ENCODE peak calls at places on chromosomes 7 and 10, in seven cellular contexts. One of them, this sample, is unnamed.

GRCh38 chr10:88473989-88474883 is 108.9 kb downstream of the RNLS start:
- DNase-seq in right atrium auricular region: no peak
- DNase-seq in NCI-H524: peak; percentile 44
- DNase-seq in ovary: no peak
- DNase-seq in activated T-cell treated with anti-CD3 and anti-CD28 coated beads for 1 hour: no peak
- DNase-seq in CD4-positive, CD25-positive, alpha-beta regulatory T cell: no peak
- DNase-seq in Right ventricle myocardium superior: no peak
- DNase-seq in this sample: no peak

GRCh38 chr7:121798076-121798475 is 74.9 kb upstream of the PTPRZ1 start:
- DNase-seq in right atrium auricular region: no peak
- DNase-seq in NCI-H524: no peak
- DNase-seq in ovary: no peak
- DNase-seq in activated T-cell treated with anti-CD3 and anti-CD28 coated beads for 1 hour: no peak
- DNase-seq in CD4-positive, CD25-positive, alpha-beta regulatory T cell: no peak
- DNase-seq in Right ventricle myocardium superior: no peak
- DNase-seq in this sample: no peak

GRCh38 chr10:4291995-4292394 is 507.0 kb upstream of the KLF6 start:
- DNase-seq in right atrium auricular region: no peak
- DNase-seq in NCI-H524: no peak
- DNase-seq in ovary: no peak
- DNase-seq in activated T-cell treated with anti-CD3 and anti-CD28 coated beads for 1 hour: no peak
- DNase-seq in CD4-positive, CD25-positive, alpha-beta regulatory T cell: no peak
- DNase-seq in Right ventricle myocardium superior: peak; percentile 51
- DNase-seq in this sample: no peak

GRCh38 chr7:137694405-137694804 is 152.4 kb downstream of the DGKI start:
- DNase-seq in right atrium auricular region: no peak
- DNase-seq in NCI-H524: peak; percentile 82
- DNase-seq in ovary: no peak
- DNase-seq in activated T-cell treated with anti-CD3 and anti-CD28 coated beads for 1 hour: no peak
- DNase-seq in CD4-positive, CD25-positive, alpha-beta regulatory T cell: no peak
- DNase-seq in Right ventricle myocardium superior: no peak
- DNase-seq in this sample: peak; percentile 43

GRCh38 chr7:115789901-115790300 is 240.7 kb downstream of the TFEC start:
- DNase-seq in right atrium auricular region: no peak
- DNase-seq in NCI-H524: no peak
- DNase-seq in ovary: peak; percentile 10
- DNase-seq in activated T-cell treated with anti-CD3 and anti-CD28 coated beads for 1 hour: no peak
- DNase-seq in CD4-positive, CD25-positive, alpha-beta regulatory T cell: no peak
- DNase-seq in Right ventricle myocardium superior: peak; percentile 33
- DNase-seq in this sample: no peak

GRCh38 chr7:135977020-135977741 is at the start of gene MTPN:
- DNase-seq in right atrium auricular region: peak; percentile 99
- DNase-seq in NCI-H524: peak; percentile 96
- DNase-seq in ovary: peak; percentile 99
- DNase-seq in activated T-cell treated with anti-CD3 and anti-CD28 coated beads for 1 hour: peak; percentile 96
- DNase-seq in CD4-positive, CD25-positive, alpha-beta regulatory T cell: peak; percentile 96
- DNase-seq in Right ventricle myocardium superior: peak; percentile 100
- DNase-seq in this sample: peak; percentile 91

GRCh38 chr10:97770265-97770664 is 1.5 kb downstream of the SFRP5 start:
- DNase-seq in right atrium auricular region: no peak
- DNase-seq in NCI-H524: no peak
- DNase-seq in ovary: no peak
- DNase-seq in activated T-cell treated with anti-CD3 and anti-CD28 coated beads for 1 hour: no peak
- DNase-seq in CD4-positive, CD25-positive, alpha-beta regulatory T cell: no peak
- DNase-seq in Right ventricle myocardium superior: peak; percentile 20
- DNase-seq in this sample: no peak

GRCh38 chr10:114724295-114724694 is 66.2 kb upstream of the ABLIM1 start:
- DNase-seq in right atrium auricular region: no peak
- DNase-seq in NCI-H524: no peak
- DNase-seq in ovary: no peak
- DNase-seq in activated T-cell treated with anti-CD3 and anti-CD28 coated beads for 1 hour: no peak
- DNase-seq in CD4-positive, CD25-positive, alpha-beta regulatory T cell: no peak
- DNase-seq in Right ventricle myocardium superior: no peak
- DNase-seq in this sample: no peak

GRCh38 chr7:2116903-2117680 is 115.7 kb downstream of the MAD1L1 start:
- DNase-seq in right atrium auricular region: no peak
- DNase-seq in NCI-H524: no peak
- DNase-seq in ovary: peak; percentile 79
- DNase-seq in activated T-cell treated with anti-CD3 and anti-CD28 coated beads for 1 hour: no peak
- DNase-seq in CD4-positive, CD25-positive, alpha-beta regulatory T cell: no peak
- DNase-seq in Right ventricle myocardium superior: peak; percentile 87
- DNase-seq in this sample: no peak

GRCh38 chr7:43458330-43458729 is 124.6 kb upstream of the STK17A start:
- DNase-seq in right atrium auricular region: no peak
- DNase-seq in NCI-H524: no peak
- DNase-seq in ovary: no peak
- DNase-seq in activated T-cell treated with anti-CD3 and anti-CD28 coated beads for 1 hour: no peak
- DNase-seq in CD4-positive, CD25-positive, alpha-beta regulatory T cell: no peak
- DNase-seq in Right ventricle myocardium superior: no peak
- DNase-seq in this sample: no peak

GRCh38 chr10:122435212-122435827 is 19.1 kb upstream of the ARMS2 start:
- DNase-seq in right atrium auricular region: no peak
- DNase-seq in NCI-H524: peak; percentile 13
- DNase-seq in ovary: no peak
- DNase-seq in activated T-cell treated with anti-CD3 and anti-CD28 coated beads for 1 hour: no peak
- DNase-seq in CD4-positive, CD25-positive, alpha-beta regulatory T cell: peak; percentile 69
- DNase-seq in Right ventricle myocardium superior: no peak
- DNase-seq in this sample: peak; percentile 35

GRCh38 chr7:27739301-27739913 is 555 bp upstream of the TAX1BP1 start:
- DNase-seq in right atrium auricular region: peak; percentile 64
- DNase-seq in NCI-H524: peak; percentile 57
- DNase-seq in ovary: no peak
- DNase-seq in activated T-cell treated with anti-CD3 and anti-CD28 coated beads for 1 hour: no peak
- DNase-seq in CD4-positive, CD25-positive, alpha-beta regulatory T cell: no peak
- DNase-seq in Right ventricle myocardium superior: no peak
- DNase-seq in this sample: peak; percentile 84

GRCh38 chr10:60809157-60809556 is 30.9 kb downstream of the CDK1 start:
- DNase-seq in right atrium auricular region: no peak
- DNase-seq in NCI-H524: no peak
- DNase-seq in ovary: no peak
- DNase-seq in activated T-cell treated with anti-CD3 and anti-CD28 coated beads for 1 hour: no peak
- DNase-seq in CD4-positive, CD25-positive, alpha-beta regulatory T cell: no peak
- DNase-seq in Right ventricle myocardium superior: no peak
- DNase-seq in this sample: no peak

GRCh38 chr7:118312051-118312450 is 87.5 kb downstream of the ANKRD7 start:
- DNase-seq in right atrium auricular region: no peak
- DNase-seq in NCI-H524: no peak
- DNase-seq in ovary: no peak
- DNase-seq in activated T-cell treated with anti-CD3 and anti-CD28 coated beads for 1 hour: no peak
- DNase-seq in CD4-positive, CD25-positive, alpha-beta regulatory T cell: no peak
- DNase-seq in Right ventricle myocardium superior: no peak
- DNase-seq in this sample: peak; percentile 60

GRCh38 chr10:43707755-43708154 is 59.1 kb upstream of the ZNF32 start:
- DNase-seq in right atrium auricular region: peak; percentile 58
- DNase-seq in NCI-H524: no peak
- DNase-seq in ovary: no peak
- DNase-seq in activated T-cell treated with anti-CD3 and anti-CD28 coated beads for 1 hour: no peak
- DNase-seq in CD4-positive, CD25-positive, alpha-beta regulatory T cell: no peak
- DNase-seq in Right ventricle myocardium superior: peak; percentile 57
- DNase-seq in this sample: peak; percentile 12

GRCh38 chr10:31866118-31866670 is 62.4 kb downstream of the ARHGAP12 start:
- DNase-seq in right atrium auricular region: no peak
- DNase-seq in NCI-H524: no peak
- DNase-seq in ovary: no peak
- DNase-seq in activated T-cell treated with anti-CD3 and anti-CD28 coated beads for 1 hour: no peak
- DNase-seq in CD4-positive, CD25-positive, alpha-beta regulatory T cell: no peak
- DNase-seq in Right ventricle myocardium superior: no peak
- DNase-seq in this sample: no peak

GRCh38 chr10:48284002-48284546 is 9.6 kb upstream of the FRMPD2 start:
- DNase-seq in right atrium auricular region: no peak
- DNase-seq in NCI-H524: no peak
- DNase-seq in ovary: no peak
- DNase-seq in activated T-cell treated with anti-CD3 and anti-CD28 coated beads for 1 hour: no peak
- DNase-seq in CD4-positive, CD25-positive, alpha-beta regulatory T cell: no peak
- DNase-seq in Right ventricle myocardium superior: no peak
- DNase-seq in this sample: no peak

GRCh38 chr7:127758105-127758504 is 106.1 kb downstream of the SND1 start:
- DNase-seq in right atrium auricular region: no peak
- DNase-seq in NCI-H524: peak; percentile 24
- DNase-seq in ovary: no peak
- DNase-seq in activated T-cell treated with anti-CD3 and anti-CD28 coated beads for 1 hour: no peak
- DNase-seq in CD4-positive, CD25-positive, alpha-beta regulatory T cell: no peak
- DNase-seq in Right ventricle myocardium superior: no peak
- DNase-seq in this sample: no peak

GRCh38 chr10:124680675-124681074 is 63.5 kb downstream of the FAM53B start:
- DNase-seq in right atrium auricular region: peak; percentile 78
- DNase-seq in NCI-H524: no peak
- DNase-seq in ovary: no peak
- DNase-seq in activated T-cell treated with anti-CD3 and anti-CD28 coated beads for 1 hour: no peak
- DNase-seq in CD4-positive, CD25-positive, alpha-beta regulatory T cell: no peak
- DNase-seq in Right ventricle myocardium superior: peak; percentile 74
- DNase-seq in this sample: no peak

GRCh38 chr10:3774814-3775670 is 10.0 kb downstream of the KLF6 start:
- DNase-seq in right atrium auricular region: no peak
- DNase-seq in NCI-H524: no peak
- DNase-seq in ovary: no peak
- DNase-seq in activated T-cell treated with anti-CD3 and anti-CD28 coated beads for 1 hour: no peak
- DNase-seq in CD4-positive, CD25-positive, alpha-beta regulatory T cell: no peak
- DNase-seq in Right ventricle myocardium superior: peak; percentile 49
- DNase-seq in this sample: no peak

GRCh38 chr7:41921453-41921912 is 218.6 kb upstream of the INHBA start:
- DNase-seq in right atrium auricular region: no peak
- DNase-seq in NCI-H524: no peak
- DNase-seq in ovary: no peak
- DNase-seq in activated T-cell treated with anti-CD3 and anti-CD28 coated beads for 1 hour: no peak
- DNase-seq in CD4-positive, CD25-positive, alpha-beta regulatory T cell: no peak
- DNase-seq in Right ventricle myocardium superior: no peak
- DNase-seq in this sample: no peak

GRCh38 chr7:34165466-34165865 is 260.1 kb downstream of the BMPER start:
- DNase-seq in right atrium auricular region: no peak
- DNase-seq in NCI-H524: no peak
- DNase-seq in ovary: no peak
- DNase-seq in activated T-cell treated with anti-CD3 and anti-CD28 coated beads for 1 hour: no peak
- DNase-seq in CD4-positive, CD25-positive, alpha-beta regulatory T cell: no peak
- DNase-seq in Right ventricle myocardium superior: no peak
- DNase-seq in this sample: no peak

GRCh38 chr10:116039604-116040003 is 233.4 kb downstream of the GFRA1 start:
- DNase-seq in right atrium auricular region: no peak
- DNase-seq in NCI-H524: no peak
- DNase-seq in ovary: no peak
- DNase-seq in activated T-cell treated with anti-CD3 and anti-CD28 coated beads for 1 hour: no peak
- DNase-seq in CD4-positive, CD25-positive, alpha-beta regulatory T cell: no peak
- DNase-seq in Right ventricle myocardium superior: no peak
- DNase-seq in this sample: no peak

GRCh38 chr7:48518092-48518491 is 346.8 kb downstream of the ABCA13 start:
- DNase-seq in right atrium auricular region: no peak
- DNase-seq in NCI-H524: no peak
- DNase-seq in ovary: no peak
- DNase-seq in activated T-cell treated with anti-CD3 and anti-CD28 coated beads for 1 hour: no peak
- DNase-seq in CD4-positive, CD25-positive, alpha-beta regulatory T cell: no peak
- DNase-seq in Right ventricle myocardium superior: no peak
- DNase-seq in this sample: no peak

GRCh38 chr7:20280475-20281351 is 50.0 kb upstream of the ITGB8 start:
- DNase-seq in right atrium auricular region: no peak
- DNase-seq in NCI-H524: peak; percentile 59
- DNase-seq in ovary: no peak
- DNase-seq in activated T-cell treated with anti-CD3 and anti-CD28 coated beads for 1 hour: no peak
- DNase-seq in CD4-positive, CD25-positive, alpha-beta regulatory T cell: no peak
- DNase-seq in Right ventricle myocardium superior: no peak
- DNase-seq in this sample: no peak

This sample was measured in kidney glomerular epithelial cell.